ENCODE peak calls at places on chromosomes 4 and X, in ten cellular contexts. R, N, T, Q, X, K, H, E, P and G are unnamed samples.

GRCh38 chr4:18882468-18882867 is 860.9 kb upstream of the LCORL start:
- DNase-seq in R (peak; percentile 18), N (no peak), T (peak; percentile 77), Q (peak; percentile 79), X (no peak), K (peak; percentile 58), H (peak; percentile 3), E (peak; percentile 72), P (no peak), G (no peak)

GRCh38 chr4:57023104-57023503 is 44.4 kb downstream of the POLR2B start:
- DNase-seq in R (no peak), N (no peak), T (peak; percentile 99), Q (no peak), X (no peak), K (peak; percentile 89), H (no peak), E (peak; percentile 97), P (no peak), G (no peak)

GRCh38 chr4:112060212-112060611 is 85.0 kb upstream of the FAM241A start:
- DNase-seq in R (no peak), N (no peak), T (peak; percentile 59), Q (peak; percentile 68), X (no peak), K (peak; percentile 19), H (peak; percentile 52), E (peak; percentile 17), P (peak; percentile 30), G (no peak)

GRCh38 chr4:78562687-78563086 is 11.1 kb downstream of the ANXA3 start:
- DNase-seq in R (no peak), N (no peak), T (no peak), Q (no peak), X (no peak), K (no peak), H (no peak), E (no peak), P (no peak), G (no peak)

GRCh38 chr4:87521757-87522374 is 7.3 kb downstream of the SPARCL1 start:
- DNase-seq in R (no peak), N (no peak), T (peak; percentile 89), Q (no peak), X (no peak), K (no peak), H (no peak), E (peak; percentile 37), P (peak; percentile 40), G (no peak)

GRCh38 chr4:879730-880079 is 52.4 kb downstream of the GAK start:
- DNase-seq in R (no peak), N (no peak), T (no peak), Q (no peak), X (no peak), K (no peak), H (no peak), E (no peak), P (no peak), G (no peak)

GRCh38 chr4:3371581-3372001 is 70.2 kb upstream of the HGFAC start:
- DNase-seq in R (no peak), N (no peak), T (no peak), Q (peak; percentile 56), X (no peak), K (no peak), H (peak; percentile 65), E (peak; percentile 21), P (no peak), G (peak; percentile 8)

GRCh38 chr4:66688674-66689073 is 856.6 kb downstream of the CENPC start:
- DNase-seq in R (no peak), N (no peak), T (peak; percentile 67), Q (no peak), X (no peak), K (peak; percentile 68), H (no peak), E (peak; percentile 9), P (peak; percentile 27), G (peak; percentile 44)

GRCh38 chrX:76427560-76428242 is at the start of gene MAGEE1:
- DNase-seq in R (peak; percentile 50), N (peak; percentile 82), T (peak; percentile 75), Q (peak; percentile 79), X (peak; percentile 80), K (peak; percentile 80), H (peak; percentile 85), E (peak; percentile 37), P (peak; percentile 75), G (peak; percentile 1)

GRCh38 chrX:46298821-46299220 is 246.4 kb downstream of the ZNF674 start:
- DNase-seq in R (no peak), N (no peak), T (no peak), Q (no peak), X (no peak), K (peak; percentile 9), H (no peak), E (peak; percentile 28), P (no peak), G (no peak)

GRCh38 chrX:130330706-130331105 is 9.0 kb upstream of the SLC25A14 start:
- DNase-seq in R (peak; percentile 13), N (peak; percentile 84), T (peak; percentile 57), Q (peak; percentile 80), X (peak; percentile 57), K (peak; percentile 54), H (peak; percentile 60), E (peak; percentile 40), P (peak; percentile 85), G (no peak)

GRCh38 chr4:53937327-53937726 is 127.1 kb downstream of the CHIC2 start:
- DNase-seq in R (no peak), N (no peak), T (no peak), Q (no peak), X (no peak), K (no peak), H (no peak), E (no peak), P (no peak), G (no peak)

DNA sequence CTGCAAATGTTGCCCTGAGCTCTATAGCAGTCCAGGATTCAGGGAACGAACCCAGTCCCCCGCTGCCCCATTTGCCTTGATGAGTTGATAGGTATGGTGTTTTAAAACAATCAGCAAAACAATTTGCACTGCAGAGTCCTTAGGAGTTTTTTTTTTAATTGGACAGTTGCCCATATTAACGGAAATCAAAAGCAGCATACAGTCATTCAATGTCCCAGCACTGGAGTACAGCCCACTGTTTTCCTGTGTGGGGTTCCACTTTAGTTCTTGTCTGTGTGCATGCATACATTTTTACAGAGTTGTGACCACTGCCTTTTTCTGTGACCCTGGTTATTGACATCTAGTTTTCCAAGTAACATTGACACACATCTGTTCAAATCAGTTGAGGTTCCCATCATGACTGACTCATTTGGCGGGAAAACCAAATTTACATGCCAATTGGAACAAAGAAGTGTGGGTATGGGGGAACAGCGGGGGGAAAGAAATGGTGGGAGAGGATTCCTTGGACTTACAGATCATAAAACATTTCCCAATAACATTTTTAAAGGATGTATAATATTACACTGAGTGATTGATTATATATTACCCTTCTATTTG is 83.3 kb downstream of the HPRT1 start:
- DNase-seq in R (no peak), N (no peak), T (peak; percentile 5), Q (no peak), X (no peak), K (no peak), H (no peak), E (no peak), P (no peak), G (no peak)
- H3K9ac ChIP-seq in R (no peak overlapping the region), N (peak overlapping the region; percentile 25), T (no peak overlapping the region), Q (no peak overlapping the region), X (no peak overlapping the region), K (no peak overlapping the region), H (no peak overlapping the region), E (no peak overlapping the region), P (no peak overlapping the region), G (no peak overlapping the region)

DNA sequence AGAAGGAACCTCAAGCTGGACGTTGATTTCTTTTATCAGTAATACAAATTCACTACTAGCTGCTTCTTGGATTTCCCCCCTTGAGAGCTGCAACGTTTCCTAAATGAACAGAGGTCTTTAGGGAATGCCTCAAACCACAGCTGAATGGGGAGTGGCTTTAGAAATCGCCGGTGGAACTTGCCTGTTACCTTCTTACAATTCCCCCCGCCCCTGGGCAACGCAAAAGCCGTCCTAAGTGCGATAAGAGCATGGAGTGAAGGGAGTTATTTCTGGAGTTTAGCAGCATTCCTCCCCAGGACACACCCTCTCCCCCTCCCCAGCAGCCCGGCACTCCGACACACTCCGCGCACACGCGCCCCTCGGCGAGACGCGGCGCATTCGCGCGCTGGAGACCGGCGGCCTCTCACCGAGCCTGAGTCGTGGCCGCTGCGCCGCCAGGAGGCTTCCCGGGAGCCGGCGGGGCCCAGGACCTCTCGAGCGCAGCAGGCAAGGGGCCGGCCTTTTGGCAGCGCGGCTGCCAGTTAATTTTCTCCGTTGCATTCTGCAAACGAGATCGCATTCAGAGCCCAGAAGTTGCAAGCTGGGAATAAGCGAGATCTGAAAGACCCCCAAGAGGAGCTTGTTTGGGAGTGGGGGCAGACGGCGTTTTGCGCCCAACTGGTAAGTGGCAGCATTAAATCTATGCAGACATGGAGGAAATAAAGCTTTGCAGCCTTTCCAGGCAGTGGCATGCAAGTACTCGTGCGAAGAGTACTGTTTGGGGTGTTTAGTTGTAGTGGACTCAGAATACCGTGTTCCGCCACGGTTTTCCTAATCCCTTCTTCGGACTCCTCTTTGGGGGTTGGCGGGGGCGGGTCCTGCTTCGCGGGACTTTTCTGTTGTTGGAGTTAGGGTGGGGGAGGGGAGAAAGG is 134.6 kb downstream of the PALLD start:
- DNase-seq in R (peak; percentile 36), N (peak; percentile 73), T (peak; percentile 69), Q (peak; percentile 88), X (peak; percentile 70), K (peak; percentile 91), H (peak; percentile 94), E (peak; percentile 55), P (no peak), G (no peak)
- H3K9ac ChIP-seq in R (peak overlapping the region; percentile 76), N (peak overlapping the region; percentile 57), T (peak overlapping the region; percentile 95), Q (peak overlapping the region; percentile 50), X (peak overlapping the region; percentile 51), K (peak overlapping the region; percentile 91), H (peak overlapping the region; percentile 69), E (peak overlapping the region; percentile 69), P (no peak overlapping the region), G (peak overlapping the region; percentile 60)

GRCh38 chrX:39730671-39731389 is 366.9 kb downstream of the BCOR start:
- DNase-seq in R (peak; percentile 88), N (peak; percentile 92), T (peak; percentile 74), Q (peak; percentile 94), X (peak; percentile 64), K (peak; percentile 71), H (peak; percentile 68), E (peak; percentile 88), P (peak; percentile 27), G (no peak)
- H3K9ac ChIP-seq in R (peak overlapping the region; percentile 70), N (no peak overlapping the region), T (peak overlapping the region; percentile 45), Q (peak overlapping the region; percentile 37), X (no peak overlapping the region), K (no peak overlapping the region), H (no peak overlapping the region), E (no peak overlapping the region), P (no peak overlapping the region), G (no peak overlapping the region)

GRCh38 chrX:44342866-44343265 is 606 bp downstream of the EFHC2 start:
- DNase-seq in R (no peak), N (no peak), T (no peak), Q (peak; percentile 60), X (no peak), K (no peak), H (no peak), E (no peak), P (no peak), G (no peak)
- H3K9ac ChIP-seq in R (no peak overlapping the region), N (no peak overlapping the region), T (peak overlapping the region; percentile 66), Q (no peak overlapping the region), X (no peak overlapping the region), K (peak overlapping the region; percentile 66), H (no peak overlapping the region), E (no peak overlapping the region), P (peak overlapping the region; percentile 57), G (no peak overlapping the region)